ENCODE peak calls at places on chromosomes 5 and 9, in seven cellular contexts. G is PC-3, Y is IMR-90, W is K562, B is mesendoderm, T is neuronal stem cell, C is fibroblast of lung. I is an unnamed sample.
A peak's percentile ranks its signal among the peaks of the same experiment; 100 is the strongest.

GRCh38 chr5:127875235-127876021 is 172.2 kb downstream of the CCDC192 start:
- DNase-seq in G (peak; percentile 78), Y (peak; percentile 52), W (peak; percentile 23), B (peak; percentile 84), T (peak; percentile 14), C (peak; percentile 78), I (peak; percentile 51)

GRCh38 chr9:112884721-112885120 is 6.0 kb downstream of the SLC46A2 start:
- DNase-seq in G (peak; percentile 88), Y (no peak), W (no peak), B (no peak), T (no peak), C (no peak), I (peak; percentile 35)

GRCh38 chr5:169153405-169153804 is 147.5 kb downstream of the SLIT3 start:
- DNase-seq in G (no peak), Y (no peak), W (no peak), B (no peak), T (no peak), C (no peak), I (no peak)

GRCh38 chr5:40615586-40616193 is 64.0 kb upstream of the PTGER4 start:
- DNase-seq in G (peak; percentile 45), Y (peak; percentile 29), W (no peak), B (no peak), T (no peak), C (no peak), I (peak; percentile 72)

GRCh38 chr5:93249651-93250289 is 331.2 kb downstream of the NR2F1-AS1 start:
- DNase-seq in G (peak; percentile 76), Y (peak; percentile 47), W (no peak), B (no peak), T (no peak), C (peak; percentile 36), I (peak; percentile 53)

GRCh38 chr5:134437340-134438267 is 25.9 kb upstream of the CDKN2AIPNL start:
- DNase-seq in G (peak; percentile 23), Y (peak; percentile 61), W (peak; percentile 79), B (no peak), T (no peak), C (peak; percentile 22), I (no peak)

GRCh38 chr5:76371955-76372319 is 31.1 kb upstream of the IQGAP2 start:
- DNase-seq in G (peak; percentile 76), Y (peak; percentile 20), W (no peak), B (peak; percentile 14), T (no peak), C (no peak), I (peak; percentile 17)

GRCh38 chr9:127520941-127521918 is 69.9 kb downstream of the LRSAM1 start:
- DNase-seq in G (peak; percentile 33), Y (peak; percentile 83), W (no peak), B (peak; percentile 85), T (no peak), C (peak; percentile 83), I (no peak)

GRCh38 chr9:38372685-38373619 is 19.6 kb upstream of the ALDH1B1 start:
- DNase-seq in G (no peak), Y (no peak), W (no peak), B (no peak), T (no peak), C (no peak), I (no peak)

GRCh38 chr9:131330814-131331600 is 41.5 kb downstream of the PLPP7 start:
- DNase-seq in G (no peak), Y (no peak), W (peak; percentile 98), B (peak; percentile 99), T (peak; percentile 63), C (no peak), I (no peak)

GRCh38 chr5:5933651-5934050 is 444.7 kb downstream of the MED10 start:
- DNase-seq in G (no peak), Y (no peak), W (no peak), B (peak; percentile 37), T (no peak), C (no peak), I (no peak)

GRCh38 chr5:32642276-32643002 is 57.1 kb downstream of the SUB1 start:
- DNase-seq in G (peak; percentile 79), Y (peak; percentile 61), W (no peak), B (no peak), T (no peak), C (peak; percentile 14), I (peak; percentile 27)

GRCh38 chr5:135073771-135074345 is 39.8 kb upstream of the PITX1 start:
- DNase-seq in G (no peak), Y (peak; percentile 39), W (no peak), B (no peak), T (no peak), C (peak; percentile 10), I (no peak)

GRCh38 chr5:84518862-84519261 is 134.2 kb upstream of the EDIL3 start:
- DNase-seq in G (no peak), Y (no peak), W (no peak), B (no peak), T (no peak), C (no peak), I (no peak)

GRCh38 chr9:118577121-118577520 is 792.1 kb downstream of the BRINP1 start:
- DNase-seq in G (peak; percentile 3), Y (no peak), W (no peak), B (no peak), T (no peak), C (peak; percentile 54), I (peak; percentile 41)

GRCh38 chr9:136588663-136589464 is 43.0 kb upstream of the NOTCH1 start:
- DNase-seq in G (no peak), Y (no peak), W (no peak), B (peak; percentile 43), T (no peak), C (no peak), I (no peak)

GRCh38 chr5:26553079-26553478 is 485.3 kb downstream of the CDH9 start:
- DNase-seq in G (peak; percentile 91), Y (no peak), W (no peak), B (no peak), T (peak; percentile 67), C (no peak), I (no peak)

GRCh38 chr5:140372971-140373487 is 13.0 kb downstream of the SLC4A9 start:
- DNase-seq in G (peak; percentile 88), Y (peak; percentile 69), W (peak; percentile 62), B (peak; percentile 95), T (peak; percentile 67), C (peak; percentile 79), I (peak; percentile 56)

GRCh38 chr9:108812388-108812787 is 43.4 kb downstream of the ACTL7B start:
- DNase-seq in G (no peak), Y (no peak), W (no peak), B (no peak), T (no peak), C (no peak), I (no peak)

GRCh38 chr5:19322716-19323485 is 665.1 kb downstream of the CDH18 start:
- DNase-seq in G (peak; percentile 70), Y (no peak), W (peak; percentile 19), B (peak; percentile 67), T (no peak), C (peak; percentile 75), I (peak; percentile 91)

GRCh38 chr9:124941689-124942561 is 1.0 kb upstream of the GOLGA1 start:
- DNase-seq in G (peak; percentile 24), Y (peak; percentile 58), W (peak; percentile 30), B (peak; percentile 63), T (no peak), C (peak; percentile 59), I (peak; percentile 9)

GRCh38 chr5:1141827-1142226 is 30.0 kb upstream of the SLC12A7 start:
- DNase-seq in G (no peak), Y (no peak), W (no peak), B (no peak), T (no peak), C (no peak), I (no peak)

GRCh38 chr5:4862500-4862899 is 277.6 kb upstream of the ADAMTS16 start:
- DNase-seq in G (peak; percentile 58), Y (peak; percentile 41), W (peak; percentile 24), B (peak; percentile 59), T (peak; percentile 29), C (peak; percentile 58), I (peak; percentile 14)

GRCh38 chr5:169350016-169350415 is 49.1 kb upstream of the SLIT3 start:
- DNase-seq in G (peak; percentile 90), Y (peak; percentile 53), W (no peak), B (no peak), T (no peak), C (peak; percentile 29), I (peak; percentile 82)

GRCh38 chr9:129262261-129262660 is 84.2 kb upstream of the IER5L start:
- DNase-seq in G (no peak), Y (no peak), W (no peak), B (peak; percentile 87), T (no peak), C (no peak), I (no peak)

GRCh38 chr5:73673161-73673591 is 47.2 kb downstream of the ARHGEF28 start:
- DNase-seq in G (peak; percentile 66), Y (peak; percentile 90), W (peak; percentile 14), B (peak; percentile 22), T (no peak), C (peak; percentile 92), I (peak; percentile 67)

GRCh38 chr5:78540335-78541057 is 108.1 kb downstream of the LHFPL2 start:
- DNase-seq in G (no peak), Y (no peak), W (no peak), B (no peak), T (no peak), C (no peak), I (peak; percentile 83)

GRCh38 chr5:91329273-91329672 is 53.8 kb downstream of the ARRDC3 start:
- DNase-seq in G (no peak), Y (no peak), W (no peak), B (no peak), T (no peak), C (no peak), I (no peak)

GRCh38 chr9:21670374-21670773 is 132.1 kb upstream of the MTAP start:
- DNase-seq in G (no peak), Y (no peak), W (no peak), B (no peak), T (no peak), C (no peak), I (no peak)
- H3K4me2 ChIP-seq in G (no peak overlapping the region), Y (peak overlapping the region; percentile 95), W (no peak overlapping the region), B (no peak overlapping the region), T (no peak overlapping the region), C (peak overlapping the region; percentile 32), I (no peak overlapping the region)

GRCh38 chr5:180804129-180804601 is 1.6 kb upstream of the MGAT1 start:
- DNase-seq in G (no peak), Y (no peak), W (no peak), B (no peak), T (no peak), C (no peak), I (no peak)
- H3K4me1 ChIP-seq in G (peaks cover 60% of the 10 kb centered on the region), Y (peaks cover 29% of the 10 kb centered on the region), W (peaks cover 70% of the 10 kb centered on the region), B (peaks cover 13% of the 10 kb centered on the region), T (peaks cover 22% of the 10 kb centered on the region), C (peaks cover 38% of the 10 kb centered on the region), I (peaks cover 70% of the 10 kb centered on the region)

DNA sequence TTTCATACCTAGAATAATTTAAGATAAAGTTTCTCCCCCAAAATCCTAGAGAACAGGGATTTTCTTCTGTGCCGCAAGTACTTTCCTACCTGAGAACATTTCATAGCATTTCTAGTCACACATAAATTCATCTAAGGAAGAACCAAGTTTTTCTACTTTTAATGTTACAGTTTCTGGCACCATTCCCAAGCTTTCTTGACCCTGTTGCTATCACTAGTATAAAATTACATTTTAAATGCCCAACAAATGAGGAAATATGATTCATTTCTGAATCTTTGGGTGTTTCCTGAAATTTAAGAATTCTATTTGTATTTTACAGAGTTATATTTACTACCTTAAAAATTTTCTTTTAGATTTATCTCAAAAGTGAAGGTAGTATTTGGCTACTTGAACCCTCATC is 137.8 kb downstream of the LPAR1 start:
- DNase-seq in G (peak; percentile 47), Y (peak; percentile 53), W (no peak), B (no peak), T (no peak), C (peak; percentile 67), I (no peak)
- H3K9ac ChIP-seq in G (peak overlapping the region; percentile 21), Y (no peak overlapping the region), W (no peak overlapping the region), B (no peak overlapping the region), T (no peak overlapping the region), C (peak overlapping the region; percentile 10), I (no peak overlapping the region)

GRCh38 chr5:14176888-14177287 is 33.7 kb downstream of the TRIO start:
- DNase-seq in G (no peak), Y (no peak), W (no peak), B (no peak), T (no peak), C (no peak), I (no peak)
- H3K4me2 ChIP-seq in G (no peak overlapping the region), Y (no peak overlapping the region), W (no peak overlapping the region), B (no peak overlapping the region), T (no peak overlapping the region), C (no peak overlapping the region), I (no peak overlapping the region)

I was measured in mammary epithelial cell.